ENCODE peak calls at places on chromosomes 11 and 22, in four cellular contexts. T is A549, K is IMR-90, D is K562. X is an unnamed sample.

GRCh38 chr11:11396290-11397042 is 43.4 kb upstream of the CSNK2A3 start:
- DNase-seq in T (peak), K (peak), D (no peak), X (no peak)

GRCh38 chr22:30932661-30933060 is 35.9 kb downstream of the MORC2 start:
- DNase-seq in T (no peak), K (no peak), D (no peak), X (no peak)

GRCh38 chr11:12581923-12582322 is 92.3 kb upstream of the TEAD1 start:
- DNase-seq in T (peak), K (peak), D (peak), X (no peak)

GRCh38 chr11:863389-864117 is 20.9 kb downstream of the TSPAN4 start:
- DNase-seq in T (no peak), K (no peak), D (no peak), X (no peak)

GRCh38 chr11:11520231-11521015 is 101.4 kb downstream of the GALNT18 start:
- DNase-seq in T (no peak), K (no peak), D (no peak), X (no peak)

GRCh38 chr11:9815486-9816136 is 151.7 kb downstream of the SWAP70 start:
- DNase-seq in T (peak), K (peak), D (no peak), X (no peak)

GRCh38 chr11:69269926-69270697 is 23.8 kb upstream of the MYEOV start:
- DNase-seq in T (no peak), K (no peak), D (no peak), X (no peak)

GRCh38 chr11:129373489-129373953 is 2.1 kb upstream of the BARX2 start:
- DNase-seq in T (no peak), K (no peak), D (no peak), X (no peak)

GRCh38 chr22:37300551-37301017 is 18.3 kb downstream of the CYTH4 start:
- DNase-seq in T (no peak), K (no peak), D (no peak), X (no peak)

GRCh38 chr11:117117681-117118080 is 19.5 kb upstream of the SIK3 start:
- DNase-seq in T (no peak), K (no peak), D (no peak), X (no peak)

GRCh38 chr11:117126223-117126965 is 17.7 kb upstream of the PAFAH1B2 start:
- DNase-seq in T (no peak), K (no peak), D (no peak), X (no peak)

GRCh38 chr11:117127164-117127563 is 16.9 kb upstream of the PAFAH1B2 start:
- DNase-seq in T (no peak), K (no peak), D (no peak), X (no peak)

GRCh38 chr11:117122546-117122945 is 21.5 kb upstream of the PAFAH1B2 start:
- DNase-seq in T (no peak), K (no peak), D (no peak), X (no peak)

GRCh38 chr11:117121176-117121575 is 22.9 kb upstream of the PAFAH1B2 start:
- DNase-seq in T (no peak), K (peak), D (no peak), X (no peak)
- TF ChIP-seq ELK1 in T (no peak), K (no peak), D (no peak), X (no peak)

GRCh38 chr22:47848384-47848920 is 1086.0 kb downstream of the TBC1D22A start:
- DNase-seq in T (no peak), K (no peak), D (no peak), X (no peak)
- TF ChIP-seq ELK1 in T (no peak), K (no peak), D (no peak), X (no peak)

GRCh38 chr22:49760280-49760629 is 67.4 kb downstream of the BRD1 start:
- DNase-seq in T (no peak), K (no peak), D (no peak), X (peak)
- TF ChIP-seq ELK1 in T (no peak), K (no peak), D (no peak), X (no peak)

GRCh38 chr11:46728659-46729040 is 9.6 kb downstream of the F2 start:
- DNase-seq in T (no peak), K (no peak), D (no peak), X (no peak)
- TF ChIP-seq ELK1 in T (no peak), K (no peak), D (no peak), X (no peak)